ENCODE peak calls at places on chromosome 4, in four cellular contexts. F, I, A and T are unnamed samples.

GRCh38 chr4:39375478-39375877 is 9.3 kb upstream of the RFC1 start:
- DNase-seq in F (no peak), I (no peak), A (no peak), T (no peak)

GRCh38 chr4:7330031-7330596 is 104.6 kb downstream of the PSAPL1 start:
- DNase-seq in F (no peak), I (no peak), A (peak), T (no peak)

GRCh38 chr4:10237131-10237530 is 120.5 kb upstream of the WDR1 start:
- DNase-seq in F (no peak), I (no peak), A (no peak), T (no peak)

GRCh38 chr4:140944539-140944938 is 188.4 kb upstream of the TBC1D9 start:
- DNase-seq in F (no peak), I (no peak), A (no peak), T (no peak)

GRCh38 chr4:7382634-7383014 is 52.1 kb downstream of the PSAPL1 start:
- DNase-seq in F (peak), I (no peak), A (peak), T (no peak)

GRCh38 chr4:7101692-7102515 is 34.0 kb upstream of the GRPEL1 start:
- DNase-seq in F (no peak), I (peak), A (peak), T (peak)

GRCh38 chr4:177413656-177414055 is 28.6 kb downstream of the AGA start:
- DNase-seq in F (no peak), I (no peak), A (no peak), T (no peak)

GRCh38 chr4:10396181-10396580 is 61.0 kb downstream of the ZNF518B start:
- DNase-seq in F (no peak), I (peak), A (no peak), T (no peak)

GRCh38 chr4:37243722-37244582 is 591 bp upstream of the NWD2 start:
- DNase-seq in F (no peak), I (no peak), A (no peak), T (no peak)

GRCh38 chr4:169044723-169045447 is 34.8 kb upstream of the CBR4 start:
- DNase-seq in F (no peak), I (no peak), A (no peak), T (no peak)

GRCh38 chr4:25486171-25486570 is 109.1 kb downstream of the ANAPC4 start:
- DNase-seq in F (no peak), I (no peak), A (no peak), T (no peak)

GRCh38 chr4:114077610-114078009 is 98.2 kb upstream of the ARSJ start:
- DNase-seq in F (no peak), I (peak), A (no peak), T (no peak)

GRCh38 chr4:183396187-183396738 is 48.2 kb upstream of the CDKN2AIP start:
- DNase-seq in F (no peak), I (no peak), A (no peak), T (no peak)

GRCh38 chr4:94665500-94666398 is 92.0 kb upstream of the BMPR1B start:
- DNase-seq in F (no peak), I (no peak), A (no peak), T (no peak)

GRCh38 chr4:108693819-108694218 is 43.4 kb downstream of the OSTC start:
- DNase-seq in F (no peak), I (no peak), A (no peak), T (no peak)

GRCh38 chr4:123401466-123402175 is 5.0 kb downstream of the SPRY1 start:
- DNase-seq in F (no peak), I (no peak), A (peak), T (no peak)

GRCh38 chr4:31390849-31391248 is 670.7 kb downstream of the PCDH7 start:
- DNase-seq in F (no peak), I (no peak), A (no peak), T (no peak)

GRCh38 chr4:71251266-71251665 is 87.6 kb upstream of the SLC4A4 start:
- DNase-seq in F (no peak), I (no peak), A (no peak), T (no peak)

GRCh38 chr4:84730375-84730774 is 147.4 kb downstream of the CDS1 start:
- DNase-seq in F (no peak), I (no peak), A (no peak), T (no peak)

GRCh38 chr4:173301518-173302201 is 32.5 kb downstream of the HMGB2 start:
- DNase-seq in F (no peak), I (no peak), A (no peak), T (no peak)

GRCh38 chr4:153281476-153281875 is 63.0 kb upstream of the MND1 start:
- DNase-seq in F (no peak), I (no peak), A (no peak), T (no peak)

GRCh38 chr4:142818009-142818408 is 28.1 kb downstream of the INPP4B start:
- DNase-seq in F (no peak), I (no peak), A (no peak), T (no peak)

GRCh38 chr4:85151786-85152185 is 185.3 kb upstream of the WDFY3 start:
- DNase-seq in F (no peak), I (no peak), A (no peak), T (no peak)

GRCh38 chr4:17447056-17447455 is 64.8 kb downstream of the QDPR start:
- DNase-seq in F (no peak), I (no peak), A (no peak), T (no peak)

GRCh38 chr4:161252520-161253141 is 911.2 kb downstream of the FSTL5 start:
- DNase-seq in F (no peak), I (peak), A (no peak), T (no peak)

GRCh38 chr4:37073226-37073840 is 171.2 kb upstream of the NWD2 start:
- DNase-seq in F (no peak), I (no peak), A (no peak), T (no peak)

GRCh38 chr4:66357316-66357715 is 687.0 kb upstream of the EPHA5 start:
- DNase-seq in F (no peak), I (no peak), A (no peak), T (no peak)

GRCh38 chr4:91621446-91621845 is 682.3 kb upstream of the GRID2 start:
- DNase-seq in F (no peak), I (no peak), A (no peak), T (no peak)

GRCh38 chr4:118942465-118942864 is 53.8 kb downstream of the SYNPO2 start:
- DNase-seq in F (no peak), I (no peak), A (no peak), T (no peak)

GRCh38 chr4:26819478-26819877 is 41.2 kb upstream of the STIM2 start:
- DNase-seq in F (no peak), I (no peak), A (no peak), T (no peak)

GRCh38 chr4:32161382-32161781 is 1441.2 kb downstream of the PCDH7 start:
- DNase-seq in F (no peak), I (peak), A (no peak), T (no peak)

GRCh38 chr4:64756016-64756415 is 346.8 kb upstream of the TECRL start:
- DNase-seq in F (no peak), I (no peak), A (no peak), T (no peak)

GRCh38 chr4:78691971-78692814 is 84.0 kb upstream of the BMP2K start:
- DNase-seq in F (no peak), I (no peak), A (no peak), T (no peak)

GRCh38 chr4:76892601-76893000 is 5.3 kb downstream of the SOWAHB start:
- DNase-seq in F (no peak), I (peak), A (no peak), T (peak)

GRCh38 chr4:186593587-186593973 is 38.2 kb upstream of the MTNR1A start:
- DNase-seq in F (no peak), I (no peak), A (no peak), T (no peak)

GRCh38 chr4:74230902-74231499 is 73.1 kb downstream of the MTHFD2L start:
- DNase-seq in F (no peak), I (peak), A (no peak), T (no peak)

GRCh38 chr4:186606593-186606992 is 51.2 kb upstream of the MTNR1A start:
- DNase-seq in F (no peak), I (peak), A (no peak), T (no peak)

GRCh38 chr4:167622481-167623240 is 388.4 kb upstream of the SPOCK3 start:
- DNase-seq in F (no peak), I (peak), A (no peak), T (peak)

GRCh38 chr4:111847256-111848108 is 297.8 kb upstream of the FAM241A start:
- DNase-seq in F (no peak), I (no peak), A (no peak), T (no peak)
- TF ChIP-seq CTCF in F (no peak), I (peak), A (no peak), T (no peak)

GRCh38 chr4:147968641-147969040 is 236.8 kb downstream of the ARHGAP10 start:
- DNase-seq in F (no peak), I (no peak), A (no peak), T (no peak)
- H3K27ac ChIP-seq in F (no peak), I (no peak), A (no peak), T (no peak)

GRCh38 chr4:28682872-28683271 is 1822.2 kb downstream of the STIM2 start:
- DNase-seq in F (no peak), I (no peak), A (no peak), T (no peak)

GRCh38 chr4:28690890-28691289 is 1830.2 kb downstream of the STIM2 start:
- DNase-seq in F (no peak), I (no peak), A (no peak), T (no peak)

DNA sequence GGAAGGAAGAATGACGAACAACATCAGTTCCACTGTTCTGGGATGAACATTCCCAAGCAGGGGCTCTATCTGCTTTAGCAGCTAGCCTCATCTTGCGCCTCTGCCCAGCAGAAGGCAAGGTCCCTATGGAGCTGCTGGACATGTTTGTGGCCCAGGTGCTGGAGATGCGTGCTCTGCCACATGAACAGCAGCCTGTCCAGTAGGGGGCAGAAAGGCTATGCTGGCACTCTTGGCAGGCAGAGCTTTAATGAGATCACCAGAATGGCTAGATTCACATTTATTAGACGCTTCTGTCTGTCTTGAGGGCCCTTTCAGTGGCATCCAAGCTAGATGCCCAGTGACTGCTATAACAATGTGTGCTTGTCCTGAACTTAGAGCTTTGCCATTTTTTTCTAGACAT is 1826.0 kb downstream of the STIM2 start:
- DNase-seq in F (no peak), I (no peak), A (no peak), T (no peak)
- TF ChIP-seq CTCF in F (no peak), I (no peak), A (peak), T (peak)

GRCh38 chr4:41363384-41363981 is 106.8 kb downstream of the UCHL1 start:
- DNase-seq in F (peak), I (peak), A (no peak), T (no peak)
- H3K27ac ChIP-seq in F (peak), I (peak), A (peak), T (no peak)

GRCh38 chr4:82983450-82983849 is 27.2 kb downstream of the LIN54 start:
- DNase-seq in F (no peak), I (no peak), A (no peak), T (no peak)
- TF ChIP-seq CTCF in F (no peak), I (no peak), A (no peak), T (no peak)

DNA sequence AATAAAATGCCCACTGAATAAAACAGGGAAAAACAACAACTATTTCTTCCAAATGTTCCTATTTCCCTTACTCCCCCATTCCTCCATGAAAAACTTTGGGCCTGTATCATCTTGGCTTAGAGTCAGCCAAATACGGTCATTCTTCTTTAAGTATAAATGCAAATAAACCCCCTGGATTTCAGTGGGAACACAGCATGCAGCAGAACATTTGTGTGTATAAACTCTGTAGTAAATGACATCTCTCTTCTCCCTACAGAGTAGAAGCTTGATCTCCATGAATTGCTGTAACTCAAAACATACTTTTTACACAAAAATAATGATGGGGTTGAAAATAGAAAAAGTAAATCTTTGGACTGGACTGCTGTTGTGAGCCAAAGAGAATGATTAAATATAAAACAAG is 30.9 kb downstream of the TSPAN5 start:
- DNase-seq in F (no peak), I (no peak), A (no peak), T (no peak)
- H3K27ac ChIP-seq in F (no peak), I (no peak), A (no peak), T (no peak)

DNA sequence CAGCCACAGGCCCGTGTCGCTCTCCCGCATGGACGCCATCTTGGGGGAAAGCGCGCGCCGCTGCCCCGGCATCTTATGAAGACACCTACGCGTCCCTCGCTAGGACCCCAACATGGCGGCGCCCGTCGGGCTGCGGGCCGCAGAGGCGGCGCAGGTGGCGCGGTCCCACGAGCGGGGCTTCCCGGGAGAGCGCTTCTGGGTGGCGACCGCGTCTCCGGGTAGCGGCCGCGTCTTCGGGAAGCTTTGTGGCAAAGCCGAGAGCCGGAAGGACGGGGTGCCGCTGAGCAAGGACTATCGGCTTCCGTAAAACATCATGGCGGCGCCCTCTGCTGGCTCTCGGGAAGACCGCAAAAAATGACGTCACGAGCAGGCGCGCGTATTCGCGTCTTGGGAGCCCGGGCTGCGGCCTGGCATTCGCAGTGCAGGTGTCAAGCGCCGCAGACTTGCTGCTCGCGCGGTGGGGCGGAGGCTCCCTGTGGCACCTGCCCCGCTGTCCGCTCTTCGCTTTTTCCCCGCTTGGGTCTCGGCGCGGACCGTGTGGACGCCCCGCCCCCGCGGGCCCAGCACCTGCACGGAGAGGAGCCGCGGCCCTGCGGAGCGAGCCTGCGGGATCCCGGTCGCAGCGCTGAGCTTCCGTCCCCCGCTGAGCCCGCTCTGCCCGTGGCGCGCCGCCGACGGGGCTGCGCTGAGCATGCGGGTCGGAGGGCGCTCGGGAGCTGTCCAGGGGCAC is at the start of gene NELFA:
- DNase-seq in F (peak), I (peak), A (peak), T (peak)
- TF ChIP-seq CTCF in F (no peak), I (no peak), A (peak), T (no peak)

GRCh38 chr4:62133498-62133897 is 933.4 kb downstream of the ADGRL3 start:
- DNase-seq in F (no peak), I (no peak), A (no peak), T (no peak)

GRCh38 chr4:62135565-62136156 is 935.5 kb downstream of the ADGRL3 start:
- DNase-seq in F (no peak), I (peak), A (no peak), T (no peak)

GRCh38 chr4:62131049-62131448 is 930.9 kb downstream of the ADGRL3 start:
- DNase-seq in F (no peak), I (no peak), A (no peak), T (no peak)

GRCh38 chr4:62133977-62134376 is 933.9 kb downstream of the ADGRL3 start:
- DNase-seq in F (no peak), I (no peak), A (no peak), T (no peak)
- H3K27ac ChIP-seq in F (no peak), I (no peak), A (no peak), T (no peak)

GRCh38 chr4:156560701-156561100 is 410.9 kb downstream of the PDGFC start:
- DNase-seq in F (no peak), I (no peak), A (no peak), T (no peak)
- TF ChIP-seq CTCF in F (no peak), I (no peak), A (no peak), T (no peak)

DNA sequence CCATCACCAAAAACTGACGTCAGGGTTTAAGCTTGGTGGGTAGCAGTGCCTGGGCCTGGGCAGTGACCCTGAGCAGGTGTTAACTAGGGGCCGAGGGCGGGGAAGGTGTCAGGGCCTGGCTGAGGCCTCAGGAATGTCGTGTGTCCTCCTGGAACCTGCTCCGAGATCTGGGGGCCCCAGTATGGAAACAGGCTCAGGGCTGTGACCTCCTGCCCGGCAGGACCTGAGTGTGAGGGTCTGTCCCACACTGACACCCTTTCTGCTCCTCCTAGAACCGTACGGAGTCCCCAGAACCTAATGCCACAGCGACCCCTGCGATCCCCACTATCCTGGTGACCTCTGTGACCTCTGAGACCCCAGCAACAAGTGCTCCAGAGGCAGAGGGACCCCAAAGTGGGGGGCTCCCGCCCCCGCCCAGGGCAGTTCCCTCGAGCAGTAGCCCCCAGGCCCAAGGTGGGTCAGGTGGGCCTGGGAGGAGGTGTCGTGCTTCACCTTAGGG is 741 bp downstream of the HGFAC start:
- DNase-seq in F (no peak), I (no peak), A (peak), T (no peak)
- H3K27ac ChIP-seq in F (no peak), I (no peak), A (no peak), T (no peak)